ENCODE peak calls at places on chromosomes 16 and 17, in four cellular contexts. One of them, this sample, is unnamed.
A peak's percentile ranks its signal among the peaks of the same experiment; 100 is the strongest.

GRCh38 chr16:48704710-48705109 is 94.7 kb upstream of the N4BP1 start:
- DNase-seq in neural progenitor cell: no peak
- DNase-seq in nephron progenitor cell: no peak
- DNase-seq in cardiac fibroblast: no peak
- DNase-seq in this sample: no peak

GRCh38 chr17:70956731-70957130 is 787.4 kb downstream of the KCNJ2 start:
- DNase-seq in neural progenitor cell: no peak
- DNase-seq in nephron progenitor cell: no peak
- DNase-seq in cardiac fibroblast: peak; percentile 33
- DNase-seq in this sample: no peak

GRCh38 chr16:26027060-26027459 is 335.3 kb downstream of the HS3ST4 start:
- DNase-seq in neural progenitor cell: no peak
- DNase-seq in nephron progenitor cell: no peak
- DNase-seq in cardiac fibroblast: no peak
- DNase-seq in this sample: no peak

GRCh38 chr17:40218740-40219072 is 398 bp upstream of the WIPF2 start:
- DNase-seq in nephron progenitor cell: peak; percentile 70
- DNase-seq in cardiac fibroblast: peak; percentile 88
- DNase-seq in neural progenitor cell: peak; percentile 94
- DNase-seq in this sample: peak; percentile 83

GRCh38 chr17:3011891-3012290 is 51.5 kb downstream of the OR1D5 start:
- DNase-seq in neural progenitor cell: no peak
- DNase-seq in nephron progenitor cell: no peak
- DNase-seq in cardiac fibroblast: no peak
- DNase-seq in this sample: no peak

GRCh38 chr17:54784305-54784704 is 116.3 kb upstream of the TOM1L1 start:
- DNase-seq in nephron progenitor cell: no peak
- DNase-seq in neural progenitor cell: no peak
- DNase-seq in cardiac fibroblast: no peak
- DNase-seq in this sample: no peak

GRCh38 chr16:81005644-81006471 is 827 bp downstream of the CMC2 start:
- DNase-seq in nephron progenitor cell: peak; percentile 6
- DNase-seq in neural progenitor cell: peak; percentile 48
- DNase-seq in cardiac fibroblast: peak; percentile 41
- DNase-seq in this sample: no peak

GRCh38 chr16:49546059-49546458 is 172.5 kb downstream of the C16orf78 start:
- DNase-seq in neural progenitor cell: no peak
- DNase-seq in cardiac fibroblast: peak; percentile 5
- DNase-seq in nephron progenitor cell: no peak
- DNase-seq in this sample: no peak

GRCh38 chr16:67158637-67159600 is 790 bp downstream of the TRADD start:
- DNase-seq in nephron progenitor cell: no peak
- DNase-seq in neural progenitor cell: peak; percentile 70
- DNase-seq in cardiac fibroblast: peak; percentile 35
- DNase-seq in this sample: peak; percentile 88

GRCh38 chr17:68435876-68436842 is 21.1 kb downstream of the WIPI1 start:
- DNase-seq in nephron progenitor cell: peak; percentile 79
- DNase-seq in cardiac fibroblast: peak; percentile 85
- DNase-seq in neural progenitor cell: peak; percentile 86
- DNase-seq in this sample: peak; percentile 73

GRCh38 chr16:89841275-89841674 is 13.0 kb downstream of the SPIRE2 start:
- DNase-seq in cardiac fibroblast: no peak
- DNase-seq in neural progenitor cell: no peak
- DNase-seq in nephron progenitor cell: no peak
- DNase-seq in this sample: peak; percentile 38

GRCh38 chr17:50570516-50570915 is 10.0 kb downstream of the CACNA1G start:
- DNase-seq in nephron progenitor cell: no peak
- DNase-seq in cardiac fibroblast: no peak
- DNase-seq in neural progenitor cell: no peak
- DNase-seq in this sample: no peak

GRCh38 chr17:17935321-17936271 is 36.6 kb downstream of the TOM1L2 start:
- DNase-seq in nephron progenitor cell: no peak
- DNase-seq in cardiac fibroblast: peak; percentile 91
- DNase-seq in neural progenitor cell: no peak
- DNase-seq in this sample: no peak

GRCh38 chr17:31825961-31826691 is 32.9 kb downstream of the COPRS start:
- DNase-seq in nephron progenitor cell: no peak
- DNase-seq in neural progenitor cell: no peak
- DNase-seq in cardiac fibroblast: peak; percentile 67
- DNase-seq in this sample: no peak

GRCh38 chr17:65576939-65577338 is 15.5 kb upstream of the AXIN2 start:
- DNase-seq in cardiac fibroblast: no peak
- DNase-seq in nephron progenitor cell: no peak
- DNase-seq in neural progenitor cell: peak; percentile 37
- DNase-seq in this sample: no peak

GRCh38 chr17:37614391-37614790 is 5.2 kb upstream of the SYNRG start:
- DNase-seq in neural progenitor cell: no peak
- DNase-seq in cardiac fibroblast: peak; percentile 85
- DNase-seq in nephron progenitor cell: no peak
- DNase-seq in this sample: no peak

GRCh38 chr17:81513669-81514484 is 1.3 kb upstream of the ACTG1 start:
- DNase-seq in neural progenitor cell: peak; percentile 85
- DNase-seq in cardiac fibroblast: peak; percentile 78
- DNase-seq in nephron progenitor cell: peak; percentile 78
- DNase-seq in this sample: no peak

GRCh38 chr16:83738926-83739503 is 68.8 kb upstream of the HSBP1 start:
- DNase-seq in nephron progenitor cell: no peak
- DNase-seq in cardiac fibroblast: no peak
- DNase-seq in neural progenitor cell: no peak
- DNase-seq in this sample: no peak

GRCh38 chr16:873889-874288 is 73.4 kb upstream of the GNG13 start:
- DNase-seq in cardiac fibroblast: no peak
- DNase-seq in neural progenitor cell: no peak
- DNase-seq in nephron progenitor cell: no peak
- DNase-seq in this sample: no peak

GRCh38 chr16:50296807-50297206 is 30.5 kb downstream of the ADCY7 start:
- DNase-seq in neural progenitor cell: no peak
- DNase-seq in nephron progenitor cell: no peak
- DNase-seq in cardiac fibroblast: no peak
- DNase-seq in this sample: no peak

GRCh38 chr17:80408872-80409271 is 6.1 kb upstream of the ENDOV start:
- DNase-seq in nephron progenitor cell: no peak
- DNase-seq in cardiac fibroblast: peak; percentile 22
- DNase-seq in neural progenitor cell: no peak
- DNase-seq in this sample: no peak

GRCh38 chr17:37088913-37089312 is 140.2 kb downstream of the AATF start:
- DNase-seq in cardiac fibroblast: no peak
- DNase-seq in neural progenitor cell: peak; percentile 31
- DNase-seq in nephron progenitor cell: no peak
- DNase-seq in this sample: no peak

GRCh38 chr16:56107944-56108583 is 83.2 kb upstream of the GNAO1 start:
- DNase-seq in cardiac fibroblast: no peak
- DNase-seq in nephron progenitor cell: no peak
- DNase-seq in neural progenitor cell: no peak
- DNase-seq in this sample: no peak

GRCh38 chr16:71442041-71442440 is at the start of gene TLE7:
- DNase-seq in nephron progenitor cell: no peak
- DNase-seq in cardiac fibroblast: no peak
- DNase-seq in neural progenitor cell: no peak
- DNase-seq in this sample: no peak

GRCh38 chr16:12361016-12361415 is 384.5 kb downstream of the SNX29 start:
- DNase-seq in nephron progenitor cell: no peak
- DNase-seq in cardiac fibroblast: no peak
- DNase-seq in neural progenitor cell: no peak
- DNase-seq in this sample: no peak

GRCh38 chr17:79027274-79027924 is 3.4 kb downstream of the C1QTNF1 start:
- DNase-seq in neural progenitor cell: no peak
- DNase-seq in cardiac fibroblast: no peak
- DNase-seq in nephron progenitor cell: no peak
- DNase-seq in this sample: no peak

GRCh38 chr17:49201481-49201927 is 8.9 kb downstream of the GNGT2 start:
- DNase-seq in cardiac fibroblast: peak; percentile 69
- DNase-seq in nephron progenitor cell: no peak
- DNase-seq in neural progenitor cell: no peak
- DNase-seq in this sample: no peak

GRCh38 chr17:68399638-68400403 is 57.5 kb downstream of the WIPI1 start:
- DNase-seq in nephron progenitor cell: no peak
- DNase-seq in neural progenitor cell: no peak
- DNase-seq in cardiac fibroblast: peak; percentile 84
- DNase-seq in this sample: no peak

GRCh38 chr16:84827131-84827574 is 7.4 kb downstream of the CRISPLD2 start:
- DNase-seq in cardiac fibroblast: peak; percentile 52
- DNase-seq in nephron progenitor cell: no peak
- DNase-seq in neural progenitor cell: no peak
- DNase-seq in this sample: no peak

DNA sequence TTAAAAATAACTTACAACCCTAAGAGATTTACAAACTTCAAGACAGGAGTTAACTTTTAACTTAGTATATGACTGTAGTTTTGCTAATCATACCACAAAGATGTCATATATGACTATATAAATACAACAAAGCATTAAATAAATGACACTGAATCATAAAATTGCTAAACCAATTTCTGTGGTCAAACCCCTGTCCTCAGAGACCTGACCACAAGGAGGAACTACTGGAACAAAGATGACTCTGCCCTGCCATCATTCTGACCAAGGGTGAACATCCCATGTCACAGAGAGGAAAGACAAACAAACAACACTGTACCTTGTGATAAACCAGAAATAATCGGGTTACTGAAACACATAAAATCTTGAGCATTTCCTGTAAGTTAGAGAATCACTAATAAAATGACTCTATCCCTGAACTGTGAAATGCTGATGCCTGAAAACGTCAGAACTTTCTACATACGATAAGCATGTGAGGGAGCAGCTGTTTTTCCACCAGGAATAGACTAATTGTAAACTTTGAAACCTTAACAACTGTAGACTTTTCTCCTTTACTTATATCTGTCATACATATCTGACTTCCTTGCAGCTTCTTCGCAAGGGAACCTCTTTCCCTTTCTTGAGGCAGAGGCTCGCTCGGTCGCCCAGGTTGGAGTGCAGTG is 47.9 kb downstream of the WDR59 start:
- DNase-seq in neural progenitor cell: no peak
- DNase-seq in cardiac fibroblast: peak; percentile 96
- DNase-seq in nephron progenitor cell: no peak
- DNase-seq in this sample: peak; percentile 46
- TF ChIP-seq CTCF in neural progenitor cell: no peak
- TF ChIP-seq CTCF in cardiac fibroblast: no peak
- TF ChIP-seq CTCF in nephron progenitor cell: no peak
- TF ChIP-seq CTCF in this sample: no peak

DNA sequence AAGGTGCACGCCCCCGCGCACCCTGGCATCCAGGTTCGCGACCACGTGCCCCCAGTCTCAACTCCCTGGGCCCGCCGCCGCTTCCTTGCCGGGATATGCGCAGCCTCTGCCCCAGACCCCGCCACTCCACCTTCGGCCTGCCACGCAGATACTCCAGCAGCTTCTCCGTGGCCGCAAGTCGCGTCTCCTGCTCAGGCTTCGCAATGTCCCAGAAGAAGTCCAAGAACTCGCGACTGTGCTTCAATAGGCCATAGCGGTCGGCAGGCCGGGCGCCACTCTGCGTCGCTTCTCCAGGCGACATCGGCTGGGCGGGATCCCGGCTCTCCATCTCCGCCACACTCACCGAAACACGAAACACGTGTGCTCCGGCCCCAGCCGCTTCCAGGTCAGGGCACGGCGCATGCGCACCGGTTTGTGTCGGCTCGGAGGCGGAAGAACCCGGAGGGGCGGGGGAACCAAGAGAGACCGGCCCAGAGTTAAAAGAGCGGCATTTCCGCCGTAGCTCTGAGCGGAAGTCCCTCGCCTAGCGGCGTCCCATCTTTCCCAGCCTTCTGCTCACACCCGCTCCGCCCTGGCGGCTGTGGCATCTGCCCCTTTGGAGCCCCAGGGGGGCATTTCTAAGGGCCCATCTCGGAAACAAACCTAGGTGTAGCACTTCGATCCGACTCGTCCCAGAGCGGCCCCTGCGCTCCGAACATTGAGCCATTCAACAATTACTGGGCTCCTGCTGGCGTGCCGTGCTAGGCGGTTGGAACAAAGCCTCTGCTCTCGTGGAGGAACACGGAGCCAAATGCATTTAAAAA is at the start of gene MYBBP1A:
- DNase-seq in neural progenitor cell: peak; percentile 99
- DNase-seq in nephron progenitor cell: peak; percentile 98
- DNase-seq in cardiac fibroblast: peak; percentile 96
- DNase-seq in this sample: peak; percentile 99
- TF ChIP-seq CTCF in neural progenitor cell: peak; percentile 29
- TF ChIP-seq CTCF in nephron progenitor cell: no peak
- TF ChIP-seq CTCF in cardiac fibroblast: peak; percentile 17
- TF ChIP-seq CTCF in this sample: no peak

GRCh38 chr16:29947897-29948296 is 14.0 kb upstream of the TMEM219 start:
- DNase-seq in neural progenitor cell: no peak
- DNase-seq in nephron progenitor cell: no peak
- DNase-seq in cardiac fibroblast: no peak
- DNase-seq in this sample: no peak

GRCh38 chr16:29940656-29941055 is 14.6 kb upstream of the KCTD13 start:
- DNase-seq in nephron progenitor cell: no peak
- DNase-seq in neural progenitor cell: no peak
- DNase-seq in cardiac fibroblast: peak; percentile 35
- DNase-seq in this sample: no peak

GRCh38 chr16:29943846-29944669 is 17.8 kb upstream of the TMEM219 start:
- DNase-seq in neural progenitor cell: peak; percentile 51
- DNase-seq in nephron progenitor cell: peak; percentile 28
- DNase-seq in cardiac fibroblast: peak; percentile 98
- DNase-seq in this sample: no peak
- TF ChIP-seq CTCF in neural progenitor cell: peak; percentile 29
- TF ChIP-seq CTCF in nephron progenitor cell: no peak
- TF ChIP-seq CTCF in cardiac fibroblast: peak; percentile 25
- TF ChIP-seq CTCF in this sample: no peak

GRCh38 chr17:10793256-10793655 is 10.6 kb downstream of the TMEM238L start:
- DNase-seq in cardiac fibroblast: no peak
- DNase-seq in nephron progenitor cell: no peak
- DNase-seq in neural progenitor cell: no peak
- DNase-seq in this sample: no peak

GRCh38 chr17:10798910-10799309 is 5.0 kb downstream of the TMEM238L start:
- DNase-seq in cardiac fibroblast: no peak
- DNase-seq in nephron progenitor cell: no peak
- DNase-seq in neural progenitor cell: no peak
- DNase-seq in this sample: no peak

GRCh38 chr17:10799407-10799806 is 4.5 kb downstream of the TMEM238L start:
- DNase-seq in neural progenitor cell: no peak
- DNase-seq in nephron progenitor cell: no peak
- DNase-seq in cardiac fibroblast: no peak
- DNase-seq in this sample: no peak

GRCh38 chr17:10798332-10798749 is 5.6 kb downstream of the TMEM238L start:
- DNase-seq in cardiac fibroblast: no peak
- DNase-seq in nephron progenitor cell: no peak
- DNase-seq in neural progenitor cell: no peak
- DNase-seq in this sample: no peak

DNA sequence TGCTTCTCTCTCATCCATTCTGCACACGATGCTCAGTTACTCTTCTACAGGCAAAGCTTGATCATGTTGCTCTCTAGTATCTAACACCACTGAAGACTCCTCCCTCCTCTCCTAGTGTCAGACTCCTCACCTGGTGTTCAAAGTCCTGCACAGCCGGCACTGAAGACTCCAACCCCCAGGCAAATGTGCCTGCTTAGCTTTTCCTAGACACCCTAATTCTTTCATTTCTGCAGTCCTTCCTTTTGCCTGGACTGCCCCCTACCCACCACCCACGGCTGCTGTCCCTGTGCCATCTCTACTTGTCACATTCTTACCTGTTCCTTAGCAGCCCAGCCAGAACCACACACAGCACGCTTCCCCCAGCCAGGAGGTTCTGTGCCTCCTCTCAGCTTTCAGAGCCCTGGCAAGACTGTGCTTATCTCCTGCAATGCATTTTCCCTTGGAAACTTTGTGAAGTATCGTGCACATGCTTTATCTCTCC is 6.0 kb downstream of the TMEM238L start:
- DNase-seq in nephron progenitor cell: no peak
- DNase-seq in neural progenitor cell: no peak
- DNase-seq in cardiac fibroblast: no peak
- DNase-seq in this sample: no peak
- TF ChIP-seq CTCF in nephron progenitor cell: no peak
- TF ChIP-seq CTCF in neural progenitor cell: no peak
- TF ChIP-seq CTCF in cardiac fibroblast: no peak
- TF ChIP-seq CTCF in this sample: no peak

This sample was measured in GM20000.